ENCODE peak calls at places on chromosomes 11 and 22, in four cellular contexts. One of them, this sample, is unnamed.

GRCh38 chr11:78838417-78838816 is 263.8 kb upstream of the NARS2 start:
- DNase-seq in fibroblast of lung: peak; percentile 24
- DNase-seq in H1: no peak
- DNase-seq in NT2/D1: no peak
- DNase-seq in this sample: no peak

GRCh38 chr22:38177926-38178604 is 3.6 kb downstream of the PLA2G6 start:
- DNase-seq in fibroblast of lung: peak; percentile 83
- DNase-seq in H1: no peak
- DNase-seq in NT2/D1: no peak
- DNase-seq in this sample: peak; percentile 70

GRCh38 chr22:39937881-39938280 is 22.3 kb upstream of the TMA7B start:
- DNase-seq in fibroblast of lung: no peak
- DNase-seq in H1: no peak
- DNase-seq in NT2/D1: no peak
- DNase-seq in this sample: no peak

GRCh38 chr22:45197606-45198462 is 34.1 kb downstream of the NUP50 start:
- DNase-seq in fibroblast of lung: no peak
- DNase-seq in H1: peak; percentile 41
- DNase-seq in NT2/D1: no peak
- DNase-seq in this sample: no peak

GRCh38 chr11:14042686-14043440 is 80.3 kb downstream of the SPON1 start:
- DNase-seq in fibroblast of lung: no peak
- DNase-seq in H1: no peak
- DNase-seq in NT2/D1: no peak
- DNase-seq in this sample: no peak

GRCh38 chr11:26753738-26754504 is 32.1 kb upstream of the SLC5A12 start:
- DNase-seq in fibroblast of lung: peak; percentile 86
- DNase-seq in H1: no peak
- DNase-seq in NT2/D1: peak; percentile 23
- DNase-seq in this sample: no peak

GRCh38 chr11:13384837-13385417 is 78.1 kb downstream of the BTBD10 start:
- DNase-seq in fibroblast of lung: peak; percentile 61
- DNase-seq in H1: peak; percentile 58
- DNase-seq in NT2/D1: peak; percentile 27
- DNase-seq in this sample: no peak

GRCh38 chr22:42425337-42425988 is 6.7 kb downstream of the NFAM1 start:
- DNase-seq in fibroblast of lung: no peak
- DNase-seq in H1: no peak
- DNase-seq in NT2/D1: no peak
- DNase-seq in this sample: no peak

GRCh38 chr11:62592216-62592815 is 993 bp upstream of the TUT1 start:
- DNase-seq in fibroblast of lung: no peak
- DNase-seq in H1: peak; percentile 60
- DNase-seq in NT2/D1: no peak
- DNase-seq in this sample: peak; percentile 22

GRCh38 chr22:47172771-47173534 is 410.5 kb downstream of the TBC1D22A start:
- DNase-seq in fibroblast of lung: no peak
- DNase-seq in H1: peak; percentile 34
- DNase-seq in NT2/D1: no peak
- DNase-seq in this sample: peak; percentile 42

GRCh38 chr11:106748059-106748458 is 270.2 kb downstream of the GUCY1A2 start:
- DNase-seq in fibroblast of lung: no peak
- DNase-seq in H1: no peak
- DNase-seq in NT2/D1: no peak
- DNase-seq in this sample: no peak

GRCh38 chr11:70095541-70096252 is 17.6 kb downstream of the ANO1 start:
- DNase-seq in fibroblast of lung: no peak
- DNase-seq in H1: no peak
- DNase-seq in NT2/D1: no peak
- DNase-seq in this sample: peak; percentile 82

GRCh38 chr22:22753526-22754267 is 109.3 kb downstream of the GGTLC2 start:
- DNase-seq in fibroblast of lung: peak; percentile 37
- DNase-seq in H1: peak; percentile 82
- DNase-seq in NT2/D1: no peak
- DNase-seq in this sample: peak; percentile 87

GRCh38 chr11:65796726-65797601 is 10.1 kb downstream of the OVOL1 start:
- DNase-seq in fibroblast of lung: no peak
- DNase-seq in H1: no peak
- DNase-seq in NT2/D1: no peak
- DNase-seq in this sample: no peak

GRCh38 chr11:115645631-115646271 is 141.5 kb upstream of the CADM1 start:
- DNase-seq in fibroblast of lung: no peak
- DNase-seq in H1: peak; percentile 94
- DNase-seq in NT2/D1: peak; percentile 52
- DNase-seq in this sample: no peak

GRCh38 chr11:70762810-70763209 is 364.5 kb downstream of the CTTN start:
- DNase-seq in fibroblast of lung: no peak
- DNase-seq in H1: no peak
- DNase-seq in NT2/D1: no peak
- DNase-seq in this sample: no peak

GRCh38 chr22:45127866-45128265 is 35.9 kb upstream of the NUP50 start:
- DNase-seq in fibroblast of lung: no peak
- DNase-seq in H1: no peak
- DNase-seq in NT2/D1: no peak
- DNase-seq in this sample: no peak

GRCh38 chr11:22666700-22667439 is 459 bp downstream of the GAS2 start:
- DNase-seq in fibroblast of lung: peak; percentile 17
- DNase-seq in H1: peak; percentile 77
- DNase-seq in NT2/D1: no peak
- DNase-seq in this sample: peak; percentile 77

GRCh38 chr22:49966041-49966715 is 5.6 kb downstream of the PIM3 start:
- DNase-seq in fibroblast of lung: no peak
- DNase-seq in H1: peak; percentile 49
- DNase-seq in NT2/D1: no peak
- DNase-seq in this sample: peak; percentile 79

GRCh38 chr22:49968313-49968830 is 7.8 kb downstream of the PIM3 start:
- DNase-seq in fibroblast of lung: no peak
- DNase-seq in H1: peak; percentile 46
- DNase-seq in NT2/D1: no peak
- DNase-seq in this sample: peak; percentile 80

GRCh38 chr22:49967333-49968241 is 7.0 kb downstream of the PIM3 start:
- DNase-seq in fibroblast of lung: peak; percentile 75
- DNase-seq in H1: peak; percentile 46
- DNase-seq in NT2/D1: no peak
- DNase-seq in this sample: peak; percentile 93

GRCh38 chr22:49965291-49966040 is 4.9 kb downstream of the PIM3 start:
- DNase-seq in fibroblast of lung: no peak
- DNase-seq in H1: peak; percentile 45
- DNase-seq in NT2/D1: no peak
- DNase-seq in this sample: peak; percentile 79

DNA sequence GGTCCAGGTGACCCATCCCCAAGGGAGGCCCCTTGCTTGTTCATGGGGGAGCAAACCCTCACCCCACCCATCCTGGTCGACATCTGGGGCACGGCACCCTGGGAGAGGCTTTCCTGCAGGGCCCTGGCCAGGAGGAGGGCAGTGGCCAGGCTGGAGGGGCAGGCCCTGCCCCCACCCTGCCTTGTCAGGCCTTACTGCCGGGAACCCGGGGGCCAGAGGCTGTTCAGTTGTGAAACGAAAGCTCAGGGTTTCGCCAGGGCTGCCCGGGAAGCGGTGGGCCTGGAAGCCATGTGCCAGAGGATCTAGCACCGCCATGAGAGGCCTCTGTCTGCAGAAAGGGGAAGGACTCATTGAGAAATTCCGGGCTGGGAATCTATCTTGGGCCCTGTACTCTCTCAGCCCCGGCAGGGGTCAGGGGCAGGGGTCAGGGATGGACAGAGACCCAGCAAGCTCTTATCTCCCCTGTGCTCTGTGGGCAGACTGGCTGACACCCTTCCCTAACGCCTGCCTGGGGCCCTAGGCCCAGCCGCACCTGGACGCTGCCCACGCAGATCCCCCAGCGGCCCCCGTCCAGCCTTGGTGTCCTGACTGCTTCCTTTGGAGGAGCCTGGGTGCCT is 6.3 kb downstream of the PIM3 start:
- DNase-seq in fibroblast of lung: peak; percentile 67
- DNase-seq in H1: peak; percentile 52
- DNase-seq in NT2/D1: no peak
- DNase-seq in this sample: peak; percentile 89
- H3K9ac ChIP-seq in fibroblast of lung: peak overlapping the region; percentile 51
- H3K9ac ChIP-seq in H1: no peak overlapping the region
- H3K9ac ChIP-seq in NT2/D1: no peak overlapping the region
- H3K9ac ChIP-seq in this sample: peak overlapping the region; percentile 70

GRCh38 chr11:68839953-68840641 is 1.6 kb downstream of the CPT1A start:
- DNase-seq in fibroblast of lung: no peak
- DNase-seq in H1: no peak
- DNase-seq in NT2/D1: no peak
- DNase-seq in this sample: no peak

GRCh38 chr11:68837583-68838571 is 3.8 kb downstream of the CPT1A start:
- DNase-seq in fibroblast of lung: no peak
- DNase-seq in H1: no peak
- DNase-seq in NT2/D1: no peak
- DNase-seq in this sample: no peak

GRCh38 chr11:68840661-68841653 is 759 bp downstream of the CPT1A start:
- DNase-seq in fibroblast of lung: peak; percentile 77
- DNase-seq in H1: peak; percentile 73
- DNase-seq in NT2/D1: no peak
- DNase-seq in this sample: peak; percentile 89

GRCh38 chr11:68838572-68838964 is 3.1 kb downstream of the CPT1A start:
- DNase-seq in fibroblast of lung: no peak
- DNase-seq in H1: no peak
- DNase-seq in NT2/D1: no peak
- DNase-seq in this sample: no peak

GRCh38 chr11:68839054-68839865 is 2.5 kb downstream of the CPT1A start:
- DNase-seq in fibroblast of lung: peak; percentile 93
- DNase-seq in H1: peak; percentile 97
- DNase-seq in NT2/D1: peak; percentile 87
- DNase-seq in this sample: peak; percentile 98
- H3K4me1 ChIP-seq in fibroblast of lung: peaks cover 13% of the 10 kb centered on the region
- H3K4me1 ChIP-seq in H1: peaks cover 3% of the 10 kb centered on the region
- H3K4me1 ChIP-seq in NT2/D1: peaks cover 2% of the 10 kb centered on the region
- H3K4me1 ChIP-seq in this sample: peaks cover 48% of the 10 kb centered on the region

GRCh38 chr11:1508491-1508891 is 21.9 kb upstream of the MOB2 start:
- DNase-seq in fibroblast of lung: no peak
- DNase-seq in H1: no peak
- DNase-seq in NT2/D1: no peak
- DNase-seq in this sample: peak; percentile 57
- H3K4me3 ChIP-seq in fibroblast of lung: no peak overlapping the region
- H3K4me3 ChIP-seq in H1: no peak overlapping the region
- H3K4me3 ChIP-seq in NT2/D1: no peak overlapping the region
- H3K4me3 ChIP-seq in this sample: no peak overlapping the region

GRCh38 chr22:18010263-18010662 is 14.1 kb downstream of the MICAL3 start:
- DNase-seq in fibroblast of lung: no peak
- DNase-seq in H1: no peak
- DNase-seq in NT2/D1: no peak
- DNase-seq in this sample: no peak
- H3K9ac ChIP-seq in fibroblast of lung: no peak overlapping the region
- H3K9ac ChIP-seq in H1: no peak overlapping the region
- H3K9ac ChIP-seq in NT2/D1: no peak overlapping the region
- H3K9ac ChIP-seq in this sample: no peak overlapping the region

DNA sequence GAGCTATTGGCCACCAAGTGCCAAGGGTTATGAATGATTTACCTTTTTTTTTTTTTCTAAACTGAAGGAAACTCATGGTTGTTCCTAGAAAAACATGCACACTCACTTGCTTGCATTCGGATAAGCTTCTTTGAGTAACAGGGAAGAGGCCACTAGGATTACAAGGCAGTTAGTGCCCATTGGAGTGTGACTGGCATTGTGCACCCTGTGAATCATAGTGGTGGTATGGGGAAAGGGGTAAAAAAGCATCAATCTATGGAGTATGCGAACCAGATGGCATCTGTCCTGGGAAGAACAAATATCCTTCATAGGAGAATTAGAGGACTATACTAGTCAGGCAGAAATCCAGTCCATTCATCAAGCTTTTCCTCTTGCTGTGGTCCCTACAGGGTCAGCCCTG is 24.2 kb downstream of the CD44 start:
- DNase-seq in fibroblast of lung: no peak
- DNase-seq in H1: no peak
- DNase-seq in NT2/D1: no peak
- DNase-seq in this sample: no peak
- H3K4me1 ChIP-seq in fibroblast of lung: peaks cover 71% of the 10 kb centered on the region
- H3K4me1 ChIP-seq in H1: peaks cover 2% of the 10 kb centered on the region
- H3K4me1 ChIP-seq in NT2/D1: peaks cover 3% of the 10 kb centered on the region
- H3K4me1 ChIP-seq in this sample: no peaks in the 10 kb centered on the region

DNA sequence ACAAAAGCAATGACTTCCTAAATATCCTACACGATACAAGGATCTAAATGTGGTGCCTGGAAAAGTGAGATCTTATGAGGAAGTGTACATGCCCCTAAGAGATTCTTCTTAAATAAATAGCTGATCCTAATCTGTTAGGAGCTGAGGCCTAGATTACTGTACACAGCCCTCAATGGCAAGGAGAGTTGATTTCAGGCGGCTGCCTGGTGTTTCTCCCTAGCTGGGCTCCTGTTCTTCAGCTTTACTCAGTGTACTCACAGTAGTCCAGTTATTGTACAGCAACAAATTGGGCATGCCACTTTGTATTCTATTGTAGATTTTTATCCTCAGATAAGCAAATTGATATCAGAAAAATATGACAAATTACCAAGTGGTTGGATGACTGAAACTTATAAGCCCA is 358.2 kb upstream of the PDGFD start:
- DNase-seq in fibroblast of lung: no peak
- DNase-seq in H1: no peak
- DNase-seq in NT2/D1: no peak
- DNase-seq in this sample: no peak
- H3K4me3 ChIP-seq in fibroblast of lung: no peak overlapping the region
- H3K4me3 ChIP-seq in H1: no peak overlapping the region
- H3K4me3 ChIP-seq in NT2/D1: no peak overlapping the region
- H3K4me3 ChIP-seq in this sample: no peak overlapping the region

This sample was measured in kidney.